ENCODE peak calls at places on chromosome 1, in eight cellular contexts. W is uterus, H is heart right ventricle, B is body of pancreas, O is upper lobe of right lung, V is choroid plexus epithelial cell, N is colonic mucosa, S is H1. Z is an unnamed sample.

GRCh38 chr1:28421744-28422143 is 52.2 kb downstream of the PHACTR4 start:
- DNase-seq in V (no peak), S (no peak), B (no peak), W (no peak), H (no peak), O (no peak), N (no peak), Z (no peak)

GRCh38 chr1:91015794-91016550 is 5.9 kb downstream of the ZNF644 start:
- DNase-seq in W (no peak), N (no peak), B (no peak), S (no peak), H (no peak), V (peak; percentile 34), O (no peak), Z (no peak)

GRCh38 chr1:211356723-211357418 is 30.2 kb downstream of the TRAF5 start:
- DNase-seq in H (no peak), O (no peak), N (no peak), S (no peak), V (peak; percentile 54), W (no peak), B (no peak), Z (no peak)

GRCh38 chr1:117565745-117566455 is 39.9 kb upstream of the TENT5C start:
- DNase-seq in S (no peak), B (peak; percentile 68), N (no peak), W (no peak), O (peak; percentile 51), H (no peak), V (no peak), Z (no peak)

GRCh38 chr1:215911406-215911968 is 344.4 kb downstream of the KCTD3 start:
- DNase-seq in H (no peak), V (peak; percentile 7), B (no peak), W (no peak), N (no peak), O (no peak), S (no peak), Z (no peak)

GRCh38 chr1:66332524-66332853 is 201.5 kb upstream of the SGIP1 start:
- DNase-seq in W (no peak), S (no peak), H (no peak), N (no peak), B (no peak), V (no peak), O (no peak), Z (no peak)

GRCh38 chr1:224356685-224357625 is at the start of gene CNIH4:
- DNase-seq in S (peak; percentile 75), H (peak; percentile 94), N (peak; percentile 95), W (peak; percentile 84), V (peak; percentile 97), B (peak; percentile 96), O (peak; percentile 96), Z (peak; percentile 97)

GRCh38 chr1:169483500-169483966 is 2.2 kb downstream of the SLC19A2 start:
- DNase-seq in O (no peak), W (no peak), N (no peak), H (peak; percentile 32), S (no peak), V (peak; percentile 94), B (peak; percentile 74), Z (peak; percentile 90)

GRCh38 chr1:147167361-147167760 is 4.9 kb downstream of the PRKAB2 start:
- DNase-seq in W (no peak), S (no peak), O (no peak), B (no peak), H (no peak), N (no peak), V (peak; percentile 97), Z (peak; percentile 97)

GRCh38 chr1:23897083-23897482 is 16.1 kb downstream of the CNR2 start:
- DNase-seq in W (no peak), N (no peak), B (peak; percentile 20), O (no peak), H (no peak), V (no peak), S (no peak), Z (peak; percentile 11)

GRCh38 chr1:41915786-41916571 is 2.7 kb downstream of the HIVEP3 start:
- DNase-seq in O (no peak), V (no peak), H (no peak), B (no peak), S (no peak), N (no peak), W (no peak), Z (no peak)

GRCh38 chr1:99646885-99647284 is 972 bp downstream of the PALMD start:
- DNase-seq in N (no peak), O (no peak), B (no peak), S (no peak), H (no peak), W (no peak), V (no peak), Z (no peak)
- H3K4me3 ChIP-seq in N (no peak overlapping the region), O (peak overlapping the region; percentile 49), B (no peak overlapping the region), S (no peak overlapping the region), H (peak overlapping the region; percentile 59), W (peak overlapping the region; percentile 37), V (no peak overlapping the region), Z (peak overlapping the region; percentile 33)

GRCh38 chr1:85911742-85912141 is 203.5 kb upstream of the ZNHIT6 start:
- DNase-seq in B (no peak), O (no peak), V (peak; percentile 49), S (no peak), H (no peak), W (no peak), N (no peak), Z (peak; percentile 16)
- TF ChIP-seq CTCF in B (no peak), O (no peak), V (peak; percentile 63), S (peak; percentile 20), H (peak; percentile 13), W (no peak), N (no peak), Z (peak; percentile 53)

DNA sequence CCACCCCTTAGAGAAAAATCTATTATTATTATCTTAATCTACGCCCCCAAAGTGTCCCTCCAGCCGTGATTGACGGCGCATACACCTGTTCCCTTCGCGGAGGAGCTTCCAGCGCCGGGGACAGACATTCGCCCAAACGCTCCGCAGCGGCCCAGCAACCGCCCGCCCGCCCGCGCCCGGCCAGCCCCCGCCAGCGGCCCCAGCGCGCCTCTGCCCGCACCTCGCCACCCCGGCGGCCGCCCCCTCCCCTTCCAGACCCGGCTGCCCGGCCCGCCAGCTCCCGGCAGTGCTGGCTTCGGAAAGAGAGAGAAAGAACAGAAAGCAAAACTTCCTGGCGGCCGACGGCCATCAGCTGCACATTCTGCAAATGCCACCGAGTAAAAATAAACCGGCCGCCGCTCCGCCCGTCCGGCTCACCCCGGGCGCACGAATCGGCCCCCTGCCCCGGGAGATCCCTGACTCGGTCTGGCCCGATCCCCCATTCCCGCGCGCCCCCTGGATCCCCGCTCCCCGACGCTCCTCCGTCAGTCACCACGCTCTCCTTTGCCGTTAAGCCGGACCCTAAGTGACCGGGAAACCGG is 1.6 kb downstream of the CASZ1 start:
- DNase-seq in W (no peak), N (peak; percentile 40), S (no peak), V (peak; percentile 13), O (no peak), H (no peak), B (no peak), Z (peak; percentile 18)
- H3K4me3 ChIP-seq in W (peak overlapping the region; percentile 54), N (peak overlapping the region; percentile 68), S (peak overlapping the region; percentile 51), V (peak overlapping the region; percentile 37), O (peak overlapping the region; percentile 59), H (peak overlapping the region; percentile 90), B (peak overlapping the region; percentile 51), Z (peak overlapping the region; percentile 49)

GRCh38 chr1:53727461-53727860 is 11.5 kb downstream of the GLIS1 start:
- DNase-seq in B (no peak), W (no peak), O (no peak), N (no peak), V (no peak), H (no peak), S (no peak), Z (no peak)

GRCh38 chr1:53728196-53728595 is 10.8 kb downstream of the GLIS1 start:
- DNase-seq in N (no peak), S (no peak), O (no peak), H (no peak), V (no peak), B (no peak), W (no peak), Z (no peak)

GRCh38 chr1:53726009-53726600 is 12.9 kb downstream of the GLIS1 start:
- DNase-seq in O (no peak), V (no peak), H (no peak), S (no peak), N (no peak), W (no peak), B (no peak), Z (no peak)

GRCh38 chr1:53722025-53722424 is 16.9 kb downstream of the GLIS1 start:
- DNase-seq in W (no peak), N (no peak), O (no peak), S (no peak), H (no peak), V (peak; percentile 30), B (no peak), Z (no peak)

GRCh38 chr1:53725238-53725689 is 13.7 kb downstream of the GLIS1 start:
- DNase-seq in N (no peak), H (no peak), O (no peak), V (peak; percentile 38), S (peak; percentile 36), B (no peak), W (no peak), Z (peak; percentile 28)
- TF ChIP-seq CTCF in N (no peak), H (peak; percentile 14), O (no peak), V (peak; percentile 39), S (peak; percentile 98), B (no peak), W (no peak), Z (peak; percentile 28)

DNA sequence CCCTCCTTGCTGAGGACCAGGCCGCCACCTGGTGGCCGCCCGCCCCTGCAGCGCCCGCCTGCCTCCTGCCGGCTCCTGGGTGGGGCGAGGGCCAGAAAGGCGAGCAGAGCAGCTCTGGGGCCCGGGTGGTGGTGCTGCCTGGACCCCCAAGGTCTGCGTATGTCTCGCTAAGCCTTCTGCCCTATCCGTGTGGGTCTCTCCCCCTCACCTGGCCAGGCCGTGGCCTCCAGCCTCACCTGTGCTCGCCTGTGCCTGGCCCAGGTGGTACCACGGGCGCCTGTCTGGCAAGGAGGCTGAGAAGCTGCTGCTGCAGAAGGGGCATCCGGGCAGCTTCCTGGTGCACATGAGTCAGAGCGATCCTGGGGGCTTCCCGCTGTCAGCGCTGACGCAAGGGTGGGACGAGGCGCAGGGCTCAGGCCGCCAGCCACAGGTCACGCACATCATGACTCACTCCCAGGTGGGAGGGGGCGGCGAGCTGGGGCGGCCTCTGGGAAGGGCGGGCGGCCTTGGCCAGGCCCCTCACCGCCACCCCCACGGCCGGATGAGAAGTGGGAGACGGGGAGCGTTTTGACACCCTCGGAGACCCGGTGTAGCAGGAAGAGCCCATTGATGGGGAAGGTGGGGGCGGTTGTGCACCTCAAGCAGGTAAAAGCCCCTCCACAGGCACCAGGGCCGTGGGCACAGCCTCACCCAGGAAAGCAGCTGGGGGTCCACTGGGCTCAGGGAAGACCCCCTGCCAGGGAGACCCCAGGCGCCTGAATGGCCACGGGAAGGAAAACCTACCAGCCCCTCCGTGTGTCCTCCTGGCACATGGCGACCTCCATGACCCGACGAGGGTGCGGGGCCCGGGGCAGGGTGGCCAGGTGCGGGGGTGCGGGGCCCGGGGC is 9.9 kb downstream of the RNF223 start:
- DNase-seq in H (peak; percentile 35), W (peak; percentile 60), N (peak; percentile 73), S (no peak), B (peak; percentile 68), O (peak; percentile 84), V (peak; percentile 89), Z (peak; percentile 84)
- H3K4me3 ChIP-seq in H (no peak overlapping the region), W (no peak overlapping the region), N (no peak overlapping the region), S (peak overlapping the region; percentile 3), B (no peak overlapping the region), O (no peak overlapping the region), V (no peak overlapping the region), Z (no peak overlapping the region)